ENCODE peak calls at places on chromosomes 11 and 22, in eight cellular contexts. W is HT-29, J is cardiac muscle cell, S is thoracic aorta, U is AG10803, B is A673, R is adipocyte, X is colonic mucosa. P is an unnamed sample.

GRCh38 chr11:3120071-3120792 is 44.9 kb downstream of the OSBPL5 start:
- DNase-seq in W (no peak), J (no peak), S (no peak), U (no peak), B (no peak), R (no peak), X (no peak), P (no peak)

GRCh38 chr11:62446091-62446490 is 27.3 kb downstream of the SCGB1A1 start:
- DNase-seq in W (peak; percentile 37), J (no peak), S (no peak), U (no peak), B (no peak), R (no peak), X (peak; percentile 70), P (peak; percentile 87)

GRCh38 chr11:1869427-1870325 is 16.8 kb downstream of the LSP1 start:
- DNase-seq in W (peak; percentile 32), J (no peak), S (no peak), U (no peak), B (peak; percentile 23), R (no peak), X (no peak), P (no peak)

GRCh38 chr11:20511982-20512381 is 87.4 kb upstream of the SLC6A5 start:
- DNase-seq in W (no peak), J (no peak), S (no peak), U (no peak), B (no peak), R (no peak), X (no peak), P (no peak)

GRCh38 chr11:83156996-83157754 is at the start of gene PCF11:
- DNase-seq in W (no peak), J (no peak), S (no peak), U (no peak), B (no peak), R (peak; percentile 100), X (no peak), P (no peak)

GRCh38 chr22:23042179-23042578 is 28.1 kb upstream of the GNAZ start:
- DNase-seq in W (no peak), J (no peak), S (no peak), U (no peak), B (no peak), R (no peak), X (no peak), P (no peak)

GRCh38 chr11:129731316-129731715 is 84.3 kb upstream of the TMEM45B start:
- DNase-seq in W (peak; percentile 11), J (no peak), S (no peak), U (no peak), B (no peak), R (no peak), X (no peak), P (peak; percentile 30)

GRCh38 chr11:68325183-68325893 is 12.9 kb downstream of the LRP5 start:
- DNase-seq in W (no peak), J (no peak), S (no peak), U (no peak), B (no peak), R (no peak), X (no peak), P (no peak)

GRCh38 chr22:23697031-23697970 is 6.5 kb downstream of the RGL4 start:
- DNase-seq in W (no peak), J (no peak), S (no peak), U (no peak), B (no peak), R (no peak), X (no peak), P (peak; percentile 80)

GRCh38 chr11:57094206-57094940 is 87.4 kb upstream of the LRRC55 start:
- DNase-seq in W (no peak), J (no peak), S (no peak), U (peak; percentile 28), B (no peak), R (no peak), X (no peak), P (no peak)